ENCODE peak calls at places on chromosomes 3 and 15, in eight cellular contexts. One of them, this sample, is unnamed.

GRCh38 chr3:102177075-102177755 is 257.6 kb upstream of the ZPLD1 start:
- DNase-seq in germinal center: no peak
- DNase-seq in activated CD8-positive, alpha-beta T cell treated with anti-CD3 and anti-CD28 coated beads for 36 hours: no peak
- DNase-seq in iPS DF 19.7: no peak
- DNase-seq in fibroblast of mammary gland: no peak
- DNase-seq in posterior cingulate gyrus: no peak
- DNase-seq in activated CD8-positive, alpha-beta memory T cell treated with anti-CD3 and anti-CD28 coated beads for 48 hours: no peak
- DNase-seq in activated T-cell treated with anti-CD3 and anti-CD28 coated beads for 1 hour: no peak
- DNase-seq in this sample: no peak

GRCh38 chr3:148366743-148367410 is 330.8 kb upstream of the AGTR1 start:
- DNase-seq in activated T-cell treated with anti-CD3 and anti-CD28 coated beads for 1 hour: no peak
- DNase-seq in activated CD8-positive, alpha-beta T cell treated with anti-CD3 and anti-CD28 coated beads for 36 hours: no peak
- DNase-seq in posterior cingulate gyrus: no peak
- DNase-seq in fibroblast of mammary gland: peak; percentile 30
- DNase-seq in germinal center: no peak
- DNase-seq in iPS DF 19.7: no peak
- DNase-seq in activated CD8-positive, alpha-beta memory T cell treated with anti-CD3 and anti-CD28 coated beads for 48 hours: no peak
- DNase-seq in this sample: no peak

GRCh38 chr15:70127288-70127746 is 29.6 kb upstream of the TLE3 start:
- DNase-seq in fibroblast of mammary gland: peak; percentile 25
- DNase-seq in activated T-cell treated with anti-CD3 and anti-CD28 coated beads for 1 hour: no peak
- DNase-seq in posterior cingulate gyrus: peak; percentile 54
- DNase-seq in germinal center: no peak
- DNase-seq in activated CD8-positive, alpha-beta memory T cell treated with anti-CD3 and anti-CD28 coated beads for 48 hours: no peak
- DNase-seq in iPS DF 19.7: no peak
- DNase-seq in activated CD8-positive, alpha-beta T cell treated with anti-CD3 and anti-CD28 coated beads for 36 hours: no peak
- DNase-seq in this sample: no peak

GRCh38 chr3:30183421-30183820 is 423.0 kb upstream of the TGFBR2 start:
- DNase-seq in posterior cingulate gyrus: no peak
- DNase-seq in activated CD8-positive, alpha-beta memory T cell treated with anti-CD3 and anti-CD28 coated beads for 48 hours: no peak
- DNase-seq in germinal center: no peak
- DNase-seq in activated CD8-positive, alpha-beta T cell treated with anti-CD3 and anti-CD28 coated beads for 36 hours: no peak
- DNase-seq in fibroblast of mammary gland: no peak
- DNase-seq in iPS DF 19.7: no peak
- DNase-seq in activated T-cell treated with anti-CD3 and anti-CD28 coated beads for 1 hour: no peak
- DNase-seq in this sample: no peak

GRCh38 chr3:191963182-191963581 is 502.2 kb downstream of the PYDC2 start:
- DNase-seq in activated CD8-positive, alpha-beta memory T cell treated with anti-CD3 and anti-CD28 coated beads for 48 hours: no peak
- DNase-seq in activated T-cell treated with anti-CD3 and anti-CD28 coated beads for 1 hour: no peak
- DNase-seq in fibroblast of mammary gland: peak; percentile 25
- DNase-seq in posterior cingulate gyrus: no peak
- DNase-seq in germinal center: no peak
- DNase-seq in iPS DF 19.7: peak; percentile 59
- DNase-seq in activated CD8-positive, alpha-beta T cell treated with anti-CD3 and anti-CD28 coated beads for 36 hours: peak; percentile 20
- DNase-seq in this sample: no peak

GRCh38 chr3:154932633-154933032 is 147.5 kb upstream of the MME start:
- DNase-seq in activated CD8-positive, alpha-beta T cell treated with anti-CD3 and anti-CD28 coated beads for 36 hours: no peak
- DNase-seq in germinal center: no peak
- DNase-seq in fibroblast of mammary gland: peak; percentile 10
- DNase-seq in activated CD8-positive, alpha-beta memory T cell treated with anti-CD3 and anti-CD28 coated beads for 48 hours: no peak
- DNase-seq in activated T-cell treated with anti-CD3 and anti-CD28 coated beads for 1 hour: no peak
- DNase-seq in iPS DF 19.7: no peak
- DNase-seq in posterior cingulate gyrus: no peak
- DNase-seq in this sample: no peak

GRCh38 chr3:15531346-15531745 is 9.8 kb upstream of the COLQ start:
- DNase-seq in activated CD8-positive, alpha-beta memory T cell treated with anti-CD3 and anti-CD28 coated beads for 48 hours: no peak
- DNase-seq in activated CD8-positive, alpha-beta T cell treated with anti-CD3 and anti-CD28 coated beads for 36 hours: no peak
- DNase-seq in germinal center: no peak
- DNase-seq in fibroblast of mammary gland: no peak
- DNase-seq in iPS DF 19.7: no peak
- DNase-seq in activated T-cell treated with anti-CD3 and anti-CD28 coated beads for 1 hour: no peak
- DNase-seq in posterior cingulate gyrus: no peak
- DNase-seq in this sample: no peak

GRCh38 chr3:60391292-60391691 is 860.0 kb downstream of the FHIT start:
- DNase-seq in activated CD8-positive, alpha-beta T cell treated with anti-CD3 and anti-CD28 coated beads for 36 hours: no peak
- DNase-seq in activated T-cell treated with anti-CD3 and anti-CD28 coated beads for 1 hour: no peak
- DNase-seq in activated CD8-positive, alpha-beta memory T cell treated with anti-CD3 and anti-CD28 coated beads for 48 hours: no peak
- DNase-seq in fibroblast of mammary gland: no peak
- DNase-seq in germinal center: no peak
- DNase-seq in iPS DF 19.7: no peak
- DNase-seq in posterior cingulate gyrus: no peak
- DNase-seq in this sample: no peak

GRCh38 chr3:134609821-134610454 is 40.9 kb downstream of the KY start:
- DNase-seq in posterior cingulate gyrus: no peak
- DNase-seq in activated CD8-positive, alpha-beta memory T cell treated with anti-CD3 and anti-CD28 coated beads for 48 hours: no peak
- DNase-seq in activated T-cell treated with anti-CD3 and anti-CD28 coated beads for 1 hour: no peak
- DNase-seq in iPS DF 19.7: no peak
- DNase-seq in activated CD8-positive, alpha-beta T cell treated with anti-CD3 and anti-CD28 coated beads for 36 hours: no peak
- DNase-seq in fibroblast of mammary gland: no peak
- DNase-seq in germinal center: no peak
- DNase-seq in this sample: no peak

GRCh38 chr15:56817266-56817665 is 84.0 kb upstream of the ZNF280D start:
- DNase-seq in activated CD8-positive, alpha-beta T cell treated with anti-CD3 and anti-CD28 coated beads for 36 hours: no peak
- DNase-seq in fibroblast of mammary gland: peak; percentile 63
- DNase-seq in germinal center: no peak
- DNase-seq in activated T-cell treated with anti-CD3 and anti-CD28 coated beads for 1 hour: no peak
- DNase-seq in activated CD8-positive, alpha-beta memory T cell treated with anti-CD3 and anti-CD28 coated beads for 48 hours: no peak
- DNase-seq in iPS DF 19.7: no peak
- DNase-seq in posterior cingulate gyrus: no peak
- DNase-seq in this sample: no peak

GRCh38 chr3:53200501-53201189 is 39.6 kb downstream of the PRKCD start:
- DNase-seq in activated CD8-positive, alpha-beta T cell treated with anti-CD3 and anti-CD28 coated beads for 36 hours: no peak
- DNase-seq in fibroblast of mammary gland: no peak
- DNase-seq in activated CD8-positive, alpha-beta memory T cell treated with anti-CD3 and anti-CD28 coated beads for 48 hours: no peak
- DNase-seq in posterior cingulate gyrus: no peak
- DNase-seq in activated T-cell treated with anti-CD3 and anti-CD28 coated beads for 1 hour: no peak
- DNase-seq in germinal center: no peak
- DNase-seq in iPS DF 19.7: no peak
- DNase-seq in this sample: peak; percentile 4

GRCh38 chr15:59158701-59159034 is 48.0 kb upstream of the LDHAL6B start:
- DNase-seq in posterior cingulate gyrus: no peak
- DNase-seq in activated CD8-positive, alpha-beta memory T cell treated with anti-CD3 and anti-CD28 coated beads for 48 hours: no peak
- DNase-seq in activated T-cell treated with anti-CD3 and anti-CD28 coated beads for 1 hour: no peak
- DNase-seq in activated CD8-positive, alpha-beta T cell treated with anti-CD3 and anti-CD28 coated beads for 36 hours: no peak
- DNase-seq in germinal center: no peak
- DNase-seq in iPS DF 19.7: no peak
- DNase-seq in fibroblast of mammary gland: no peak
- DNase-seq in this sample: no peak

GRCh38 chr3:25830373-25831305 is 40.7 kb downstream of the OXSM start:
- DNase-seq in activated CD8-positive, alpha-beta memory T cell treated with anti-CD3 and anti-CD28 coated beads for 48 hours: no peak
- DNase-seq in activated CD8-positive, alpha-beta T cell treated with anti-CD3 and anti-CD28 coated beads for 36 hours: no peak
- DNase-seq in iPS DF 19.7: no peak
- DNase-seq in fibroblast of mammary gland: no peak
- DNase-seq in germinal center: no peak
- DNase-seq in posterior cingulate gyrus: no peak
- DNase-seq in activated T-cell treated with anti-CD3 and anti-CD28 coated beads for 1 hour: no peak
- DNase-seq in this sample: no peak

GRCh38 chr15:41881925-41882688 is 11.7 kb downstream of the SPTBN5 start:
- DNase-seq in activated CD8-positive, alpha-beta T cell treated with anti-CD3 and anti-CD28 coated beads for 36 hours: no peak
- DNase-seq in activated CD8-positive, alpha-beta memory T cell treated with anti-CD3 and anti-CD28 coated beads for 48 hours: no peak
- DNase-seq in iPS DF 19.7: no peak
- DNase-seq in fibroblast of mammary gland: no peak
- DNase-seq in germinal center: no peak
- DNase-seq in posterior cingulate gyrus: no peak
- DNase-seq in activated T-cell treated with anti-CD3 and anti-CD28 coated beads for 1 hour: no peak
- DNase-seq in this sample: no peak

GRCh38 chr15:85582076-85582718 is 201.8 kb downstream of the AKAP13 start:
- DNase-seq in activated CD8-positive, alpha-beta memory T cell treated with anti-CD3 and anti-CD28 coated beads for 48 hours: no peak
- DNase-seq in iPS DF 19.7: no peak
- DNase-seq in posterior cingulate gyrus: no peak
- DNase-seq in activated CD8-positive, alpha-beta T cell treated with anti-CD3 and anti-CD28 coated beads for 36 hours: peak; percentile 56
- DNase-seq in germinal center: peak; percentile 58
- DNase-seq in fibroblast of mammary gland: peak; percentile 89
- DNase-seq in activated T-cell treated with anti-CD3 and anti-CD28 coated beads for 1 hour: no peak
- DNase-seq in this sample: peak; percentile 50

GRCh38 chr15:34791701-34792100 is 3.6 kb downstream of the ACTC1 start:
- DNase-seq in activated CD8-positive, alpha-beta T cell treated with anti-CD3 and anti-CD28 coated beads for 36 hours: no peak
- DNase-seq in germinal center: no peak
- DNase-seq in posterior cingulate gyrus: no peak
- DNase-seq in fibroblast of mammary gland: no peak
- DNase-seq in iPS DF 19.7: no peak
- DNase-seq in activated CD8-positive, alpha-beta memory T cell treated with anti-CD3 and anti-CD28 coated beads for 48 hours: no peak
- DNase-seq in activated T-cell treated with anti-CD3 and anti-CD28 coated beads for 1 hour: no peak
- DNase-seq in this sample: no peak

GRCh38 chr15:63277044-63277892 is at the start of gene APH1B:
- DNase-seq in activated T-cell treated with anti-CD3 and anti-CD28 coated beads for 1 hour: peak; percentile 74
- DNase-seq in activated CD8-positive, alpha-beta T cell treated with anti-CD3 and anti-CD28 coated beads for 36 hours: peak; percentile 77
- DNase-seq in fibroblast of mammary gland: no peak
- DNase-seq in activated CD8-positive, alpha-beta memory T cell treated with anti-CD3 and anti-CD28 coated beads for 48 hours: peak; percentile 40
- DNase-seq in iPS DF 19.7: no peak
- DNase-seq in germinal center: peak; percentile 88
- DNase-seq in posterior cingulate gyrus: peak; percentile 61
- DNase-seq in this sample: peak; percentile 69

GRCh38 chr3:186024210-186024609 is 84.7 kb downstream of the ETV5 start:
- DNase-seq in activated T-cell treated with anti-CD3 and anti-CD28 coated beads for 1 hour: no peak
- DNase-seq in fibroblast of mammary gland: peak; percentile 75
- DNase-seq in posterior cingulate gyrus: peak; percentile 24
- DNase-seq in germinal center: no peak
- DNase-seq in activated CD8-positive, alpha-beta T cell treated with anti-CD3 and anti-CD28 coated beads for 36 hours: no peak
- DNase-seq in iPS DF 19.7: no peak
- DNase-seq in activated CD8-positive, alpha-beta memory T cell treated with anti-CD3 and anti-CD28 coated beads for 48 hours: no peak
- DNase-seq in this sample: no peak

GRCh38 chr15:74722591-74722990 is 2.7 kb downstream of the CYP1A1 start:
- DNase-seq in activated CD8-positive, alpha-beta memory T cell treated with anti-CD3 and anti-CD28 coated beads for 48 hours: no peak
- DNase-seq in posterior cingulate gyrus: no peak
- DNase-seq in fibroblast of mammary gland: no peak
- DNase-seq in activated T-cell treated with anti-CD3 and anti-CD28 coated beads for 1 hour: no peak
- DNase-seq in activated CD8-positive, alpha-beta T cell treated with anti-CD3 and anti-CD28 coated beads for 36 hours: no peak
- DNase-seq in germinal center: no peak
- DNase-seq in iPS DF 19.7: no peak
- DNase-seq in this sample: no peak

GRCh38 chr3:122415762-122416654 is at the start of gene WDR5B:
- DNase-seq in activated CD8-positive, alpha-beta T cell treated with anti-CD3 and anti-CD28 coated beads for 36 hours: peak; percentile 99
- DNase-seq in posterior cingulate gyrus: peak; percentile 96
- DNase-seq in germinal center: peak; percentile 100
- DNase-seq in fibroblast of mammary gland: peak; percentile 96
- DNase-seq in activated CD8-positive, alpha-beta memory T cell treated with anti-CD3 and anti-CD28 coated beads for 48 hours: peak; percentile 99
- DNase-seq in iPS DF 19.7: peak; percentile 93
- DNase-seq in activated T-cell treated with anti-CD3 and anti-CD28 coated beads for 1 hour: peak; percentile 99
- DNase-seq in this sample: peak; percentile 98

GRCh38 chr3:58355174-58355573 is 22.5 kb downstream of the PXK start:
- DNase-seq in posterior cingulate gyrus: no peak
- DNase-seq in iPS DF 19.7: no peak
- DNase-seq in activated CD8-positive, alpha-beta memory T cell treated with anti-CD3 and anti-CD28 coated beads for 48 hours: no peak
- DNase-seq in activated T-cell treated with anti-CD3 and anti-CD28 coated beads for 1 hour: no peak
- DNase-seq in activated CD8-positive, alpha-beta T cell treated with anti-CD3 and anti-CD28 coated beads for 36 hours: no peak
- DNase-seq in fibroblast of mammary gland: no peak
- DNase-seq in germinal center: peak; percentile 68
- DNase-seq in this sample: peak; percentile 49

GRCh38 chr3:106013971-106014370 is 145.2 kb upstream of the CBLB start:
- DNase-seq in activated T-cell treated with anti-CD3 and anti-CD28 coated beads for 1 hour: no peak
- DNase-seq in posterior cingulate gyrus: no peak
- DNase-seq in fibroblast of mammary gland: peak; percentile 99
- DNase-seq in iPS DF 19.7: no peak
- DNase-seq in activated CD8-positive, alpha-beta T cell treated with anti-CD3 and anti-CD28 coated beads for 36 hours: peak; percentile 25
- DNase-seq in germinal center: no peak
- DNase-seq in activated CD8-positive, alpha-beta memory T cell treated with anti-CD3 and anti-CD28 coated beads for 48 hours: no peak
- DNase-seq in this sample: no peak

GRCh38 chr15:64044315-64045105 is 1.8 kb downstream of the DAPK2 start:
- DNase-seq in germinal center: peak; percentile 59
- DNase-seq in activated CD8-positive, alpha-beta memory T cell treated with anti-CD3 and anti-CD28 coated beads for 48 hours: no peak
- DNase-seq in fibroblast of mammary gland: no peak
- DNase-seq in activated T-cell treated with anti-CD3 and anti-CD28 coated beads for 1 hour: no peak
- DNase-seq in iPS DF 19.7: no peak
- DNase-seq in posterior cingulate gyrus: no peak
- DNase-seq in activated CD8-positive, alpha-beta T cell treated with anti-CD3 and anti-CD28 coated beads for 36 hours: no peak
- DNase-seq in this sample: peak; percentile 56

GRCh38 chr3:39192490-39193092 is at the start of gene XIRP1:
- DNase-seq in iPS DF 19.7: no peak
- DNase-seq in fibroblast of mammary gland: peak; percentile 39
- DNase-seq in germinal center: no peak
- DNase-seq in activated T-cell treated with anti-CD3 and anti-CD28 coated beads for 1 hour: no peak
- DNase-seq in activated CD8-positive, alpha-beta T cell treated with anti-CD3 and anti-CD28 coated beads for 36 hours: peak; percentile 77
- DNase-seq in activated CD8-positive, alpha-beta memory T cell treated with anti-CD3 and anti-CD28 coated beads for 48 hours: no peak
- DNase-seq in posterior cingulate gyrus: no peak
- DNase-seq in this sample: no peak

GRCh38 chr3:168220609-168221008 is 124.9 kb upstream of the GOLIM4 start:
- DNase-seq in germinal center: no peak
- DNase-seq in posterior cingulate gyrus: peak; percentile 20
- DNase-seq in activated T-cell treated with anti-CD3 and anti-CD28 coated beads for 1 hour: no peak
- DNase-seq in activated CD8-positive, alpha-beta memory T cell treated with anti-CD3 and anti-CD28 coated beads for 48 hours: no peak
- DNase-seq in iPS DF 19.7: no peak
- DNase-seq in activated CD8-positive, alpha-beta T cell treated with anti-CD3 and anti-CD28 coated beads for 36 hours: no peak
- DNase-seq in fibroblast of mammary gland: no peak
- DNase-seq in this sample: no peak

GRCh38 chr15:42595641-42596240 is 20.3 kb downstream of the STARD9 start:
- DNase-seq in activated CD8-positive, alpha-beta T cell treated with anti-CD3 and anti-CD28 coated beads for 36 hours: no peak
- DNase-seq in activated T-cell treated with anti-CD3 and anti-CD28 coated beads for 1 hour: no peak
- DNase-seq in activated CD8-positive, alpha-beta memory T cell treated with anti-CD3 and anti-CD28 coated beads for 48 hours: no peak
- DNase-seq in germinal center: no peak
- DNase-seq in iPS DF 19.7: no peak
- DNase-seq in fibroblast of mammary gland: peak; percentile 33
- DNase-seq in posterior cingulate gyrus: no peak
- DNase-seq in this sample: no peak

GRCh38 chr3:174355505-174355904 is 503.6 kb upstream of the NAALADL2 start:
- DNase-seq in germinal center: no peak
- DNase-seq in fibroblast of mammary gland: peak; percentile 53
- DNase-seq in posterior cingulate gyrus: no peak
- DNase-seq in activated CD8-positive, alpha-beta memory T cell treated with anti-CD3 and anti-CD28 coated beads for 48 hours: no peak
- DNase-seq in iPS DF 19.7: peak; percentile 33
- DNase-seq in activated CD8-positive, alpha-beta T cell treated with anti-CD3 and anti-CD28 coated beads for 36 hours: no peak
- DNase-seq in activated T-cell treated with anti-CD3 and anti-CD28 coated beads for 1 hour: no peak
- DNase-seq in this sample: no peak

GRCh38 chr15:85289677-85290365 is 90.6 kb upstream of the AKAP13 start:
- DNase-seq in fibroblast of mammary gland: peak; percentile 54
- DNase-seq in posterior cingulate gyrus: no peak
- DNase-seq in activated CD8-positive, alpha-beta T cell treated with anti-CD3 and anti-CD28 coated beads for 36 hours: peak; percentile 25
- DNase-seq in activated T-cell treated with anti-CD3 and anti-CD28 coated beads for 1 hour: no peak
- DNase-seq in iPS DF 19.7: no peak
- DNase-seq in germinal center: peak; percentile 67
- DNase-seq in activated CD8-positive, alpha-beta memory T cell treated with anti-CD3 and anti-CD28 coated beads for 48 hours: no peak
- DNase-seq in this sample: no peak

GRCh38 chr3:140553591-140553990 is 124.3 kb upstream of the TRIM42 start:
- DNase-seq in activated CD8-positive, alpha-beta T cell treated with anti-CD3 and anti-CD28 coated beads for 36 hours: no peak
- DNase-seq in posterior cingulate gyrus: no peak
- DNase-seq in germinal center: no peak
- DNase-seq in activated CD8-positive, alpha-beta memory T cell treated with anti-CD3 and anti-CD28 coated beads for 48 hours: no peak
- DNase-seq in iPS DF 19.7: no peak
- DNase-seq in fibroblast of mammary gland: no peak
- DNase-seq in activated T-cell treated with anti-CD3 and anti-CD28 coated beads for 1 hour: no peak
- DNase-seq in this sample: no peak

GRCh38 chr3:22819209-22819608 is 383.9 kb upstream of the UBE2E2 start:
- DNase-seq in activated CD8-positive, alpha-beta T cell treated with anti-CD3 and anti-CD28 coated beads for 36 hours: no peak
- DNase-seq in activated CD8-positive, alpha-beta memory T cell treated with anti-CD3 and anti-CD28 coated beads for 48 hours: no peak
- DNase-seq in fibroblast of mammary gland: no peak
- DNase-seq in iPS DF 19.7: no peak
- DNase-seq in posterior cingulate gyrus: no peak
- DNase-seq in activated T-cell treated with anti-CD3 and anti-CD28 coated beads for 1 hour: no peak
- DNase-seq in germinal center: no peak
- DNase-seq in this sample: no peak

GRCh38 chr15:84079885-84080777 is 155.4 kb upstream of the GOLGA6L4 start:
- DNase-seq in posterior cingulate gyrus: peak; percentile 45
- DNase-seq in activated CD8-positive, alpha-beta memory T cell treated with anti-CD3 and anti-CD28 coated beads for 48 hours: peak; percentile 15
- DNase-seq in germinal center: peak; percentile 34
- DNase-seq in activated T-cell treated with anti-CD3 and anti-CD28 coated beads for 1 hour: peak; percentile 11
- DNase-seq in iPS DF 19.7: peak; percentile 30
- DNase-seq in activated CD8-positive, alpha-beta T cell treated with anti-CD3 and anti-CD28 coated beads for 36 hours: peak; percentile 80
- DNase-seq in fibroblast of mammary gland: peak; percentile 5
- DNase-seq in this sample: no peak

This sample was measured in memory B cell.